ENCODE peak calls at places on chromosomes 16 and 17, in six cellular contexts. Y is EL, U is caudate nucleus, P is mesenteric fat pad, E is ascending aorta, X is AG08395. V is an unnamed sample.

GRCh38 chr17:34841467-34841866 is 119.8 kb downstream of the CCT6B start:
- DNase-seq in Y (no peak), U (no peak), P (no peak), E (no peak), X (no peak), V (no peak)

GRCh38 chr16:2828876-2829430 is 1.1 kb upstream of the ZG16B start:
- DNase-seq in Y (no peak), U (no peak), P (no peak), E (no peak), X (no peak), V (no peak)

GRCh38 chr16:495127-495748 is 32.3 kb upstream of the CAPN15 start:
- DNase-seq in Y (peak), U (no peak), P (no peak), E (no peak), X (peak), V (no peak)

GRCh38 chr16:77043076-77043475 is 147.9 kb upstream of the MON1B start:
- DNase-seq in Y (no peak), U (no peak), P (no peak), E (no peak), X (no peak), V (no peak)

GRCh38 chr17:50847566-50847965 is 12.2 kb downstream of the WFIKKN2 start:
- DNase-seq in Y (no peak), U (no peak), P (no peak), E (no peak), X (no peak), V (peak)

GRCh38 chr17:74361613-74362391 is at the start of gene BTBD17:
- DNase-seq in Y (no peak), U (peak), P (no peak), E (no peak), X (peak), V (no peak)

GRCh38 chr17:29620271-29620670 is 2.4 kb downstream of the CORO6 start:
- DNase-seq in Y (peak), U (no peak), P (no peak), E (no peak), X (no peak), V (no peak)

GRCh38 chr17:3029213-3029913 is 34.0 kb downstream of the OR1D5 start:
- DNase-seq in Y (no peak), U (no peak), P (peak), E (peak), X (no peak), V (peak)

GRCh38 chr16:22206847-22207714 is 1.0 kb downstream of the EEF2K start:
- DNase-seq in Y (peak), U (peak), P (peak), E (peak), X (peak), V (peak)

GRCh38 chr17:32461498-32461852 is 17.2 kb downstream of the PSMD11 start:
- DNase-seq in Y (no peak), U (no peak), P (no peak), E (no peak), X (no peak), V (no peak)

GRCh38 chr16:55179858-55180585 is 144.0 kb upstream of the IRX6 start:
- DNase-seq in Y (no peak), U (no peak), P (no peak), E (no peak), X (no peak), V (no peak)

GRCh38 chr17:77440571-77440981 is 299.8 kb downstream of the SEC14L1 start:
- DNase-seq in Y (no peak), U (no peak), P (no peak), E (no peak), X (no peak), V (no peak)

GRCh38 chr17:40218740-40219072 is 398 bp upstream of the WIPF2 start:
- DNase-seq in Y (peak), U (peak), P (no peak), E (peak), X (peak), V (peak)

GRCh38 chr17:21353326-21354010 is 22.7 kb upstream of the KCNJ12 start:
- DNase-seq in Y (no peak), U (no peak), P (no peak), E (no peak), X (peak), V (no peak)

GRCh38 chr17:19303367-19303776 is 59.2 kb downstream of the B9D1 start:
- DNase-seq in Y (no peak), U (no peak), P (no peak), E (no peak), X (no peak), V (no peak)

V was measured in suprapubic skin.